ENCODE peak calls at places on chromosome 3, in five cellular contexts. Z is Ammon's horn; X is activated naive CD8-positive, alpha-beta T cell treated with anti-CD3 and anti-CD28 coated beads, Interleukin-2, amount 50 U/mL, for 16 hours; M is stimulated activated CD4-positive, alpha-beta T cell treated with anti-CD3 and anti-CD28 coated beads, Interleukin-1b, Interleukin-23, amount 100 ng/mL, for 1 hour; I is anterior cingulate cortex. R is an unnamed sample.

GRCh38 chr3:196996454-196997265 is 28.0 kb upstream of the PIGZ start:
- DNase-seq in X (no peak), M (no peak), Z (no peak), I (no peak), R (no peak)

GRCh38 chr3:195094211-195094921 is 176.6 kb downstream of the XXYLT1 start:
- DNase-seq in Z (no peak), M (no peak), X (no peak), I (no peak), R (no peak)

GRCh38 chr3:193910886-193911738 is 224.8 kb upstream of the HES1 start:
- DNase-seq in I (no peak), M (no peak), X (no peak), Z (no peak), R (no peak)

GRCh38 chr3:65953881-65954733 is 84.6 kb downstream of the MAGI1 start:
- DNase-seq in M (no peak), I (peak), X (no peak), Z (peak), R (peak)

GRCh38 chr3:98812851-98813374 is 49.8 kb downstream of the ST3GAL6 start:
- DNase-seq in X (no peak), Z (peak), M (no peak), I (no peak), R (peak)

GRCh38 chr3:50604628-50605588 is 6.7 kb downstream of the CISH start:
- DNase-seq in I (no peak), Z (no peak), M (no peak), X (no peak), R (peak)

GRCh38 chr3:18937574-18937973 is 210.7 kb upstream of the KCNH8 start:
- DNase-seq in I (no peak), M (no peak), X (no peak), Z (no peak), R (no peak)

GRCh38 chr3:73498764-73499622 is 125.7 kb downstream of the PDZRN3 start:
- DNase-seq in M (no peak), Z (no peak), X (no peak), I (peak), R (no peak)

GRCh38 chr3:85785766-85786165 is 827.0 kb downstream of the CADM2 start:
- DNase-seq in I (no peak), M (no peak), X (no peak), Z (no peak), R (no peak)

GRCh38 chr3:31918179-31919165 is 62.6 kb downstream of the OSBPL10 start:
- DNase-seq in M (no peak), X (no peak), Z (no peak), I (no peak), R (no peak)

GRCh38 chr3:155979746-155980145 is 109.3 kb downstream of the GMPS start:
- DNase-seq in X (no peak), Z (no peak), I (no peak), M (no peak), R (no peak)

GRCh38 chr3:156246939-156247725 is 126.8 kb downstream of the KCNAB1 start:
- DNase-seq in M (no peak), X (no peak), Z (peak), I (peak), R (no peak)

GRCh38 chr3:188266581-188267274 is 112.8 kb downstream of the LPP start:
- DNase-seq in Z (no peak), M (no peak), X (no peak), I (no peak), R (peak)

GRCh38 chr3:12279591-12280326 is 9.1 kb upstream of the PPARG start:
- DNase-seq in Z (no peak), M (no peak), X (no peak), I (no peak), R (no peak)

GRCh38 chr3:143668385-143668784 is 179.9 kb downstream of the SLC9A9 start:
- DNase-seq in X (no peak), M (no peak), I (no peak), Z (no peak), R (no peak)